ENCODE peak calls at places on chromosomes 5 and 9, in four cellular contexts. F is iPS DF 6.9, L is brain microvascular endothelial cell, D is IMR-90. M is an unnamed sample. For H3K36me3, the result is how much of the 10 kb centered on the place peaks cover.

GRCh38 chr5:13957032-13957645 is 12.7 kb upstream of the DNAH5 start:
- DNase-seq in L (peak), F (peak), D (peak), M (no peak)

GRCh38 chr5:168706655-168707069 is 127.5 kb upstream of the PANK3 start:
- DNase-seq in F (peak), D (peak), L (peak), M (no peak)

GRCh38 chr9:97528529-97529230 is 27.2 kb downstream of the TMOD1 start:
- DNase-seq in D (no peak), L (no peak), F (no peak), M (no peak)

GRCh38 chr9:116327702-116328440 is 174.3 kb downstream of the PAPPA start:
- DNase-seq in D (peak), L (no peak), F (no peak), M (no peak)

GRCh38 chr9:113622600-113623400 is 159.3 kb downstream of the RGS3 start:
- DNase-seq in F (peak), L (peak), D (peak), M (no peak)

GRCh38 chr5:67033893-67034605 is 162.6 kb downstream of the CD180 start:
- DNase-seq in D (no peak), F (no peak), L (no peak), M (no peak)

GRCh38 chr5:10301842-10302610 is 5.7 kb downstream of the CMBL start:
- DNase-seq in L (no peak), F (no peak), D (no peak), M (peak)

GRCh38 chr5:14286007-14286406 is 142.9 kb downstream of the TRIO start:
- DNase-seq in L (no peak), D (no peak), F (no peak), M (no peak)

GRCh38 chr9:17272510-17272909 is 137.7 kb downstream of the CNTLN start:
- DNase-seq in L (no peak), F (no peak), D (no peak), M (no peak)

GRCh38 chr5:179615203-179615602 is 8.3 kb downstream of the HNRNPH1 start:
- DNase-seq in L (no peak), D (peak), F (no peak), M (no peak)
- H3K36me3 ChIP-seq in L (half or more), D (half or more), F (under half), M (under half)

DNA sequence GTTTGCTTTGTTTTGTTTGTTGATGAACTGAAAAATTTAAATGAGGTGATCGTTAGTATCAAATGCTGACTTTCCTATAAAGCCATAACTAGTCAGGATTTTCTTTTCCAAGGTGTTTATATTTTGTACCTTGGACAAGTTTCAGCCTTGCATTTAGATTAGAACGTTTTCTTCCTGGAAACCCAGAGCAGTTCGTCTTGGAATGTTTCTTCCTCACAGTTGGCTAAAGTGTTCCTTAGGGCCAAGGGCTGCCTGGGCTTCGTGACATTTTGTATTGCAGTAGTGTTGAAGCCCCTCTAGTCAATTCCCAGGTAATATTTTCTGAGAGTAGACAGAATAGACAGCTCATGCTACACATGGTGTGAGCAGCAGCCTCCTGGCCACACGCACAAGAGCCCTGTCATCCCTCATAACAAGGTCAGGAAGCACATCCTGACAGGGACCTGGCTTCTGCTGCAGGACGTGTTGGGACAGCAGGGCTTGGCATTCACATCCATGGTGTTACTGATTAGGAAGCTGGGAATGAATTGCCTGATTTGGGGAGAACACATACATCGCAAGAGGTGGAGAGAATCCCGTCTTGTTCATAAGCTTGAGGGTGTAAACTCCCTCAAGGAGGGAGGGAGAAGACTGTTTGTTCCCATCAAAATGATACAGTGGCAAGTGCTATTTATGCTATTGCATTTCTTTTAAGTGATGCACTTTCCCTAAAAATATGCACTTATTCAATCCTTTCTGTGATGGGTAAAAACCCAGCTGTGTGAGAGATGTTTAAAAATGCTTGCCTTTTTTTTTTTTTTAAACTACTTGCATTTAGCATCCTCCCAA is 31.7 kb downstream of the FUBP3 start:
- DNase-seq in D (peak), F (no peak), L (no peak), M (no peak)
- H3K36me3 ChIP-seq in D (under half), F (under half), L (under half), M (under half)

DNA sequence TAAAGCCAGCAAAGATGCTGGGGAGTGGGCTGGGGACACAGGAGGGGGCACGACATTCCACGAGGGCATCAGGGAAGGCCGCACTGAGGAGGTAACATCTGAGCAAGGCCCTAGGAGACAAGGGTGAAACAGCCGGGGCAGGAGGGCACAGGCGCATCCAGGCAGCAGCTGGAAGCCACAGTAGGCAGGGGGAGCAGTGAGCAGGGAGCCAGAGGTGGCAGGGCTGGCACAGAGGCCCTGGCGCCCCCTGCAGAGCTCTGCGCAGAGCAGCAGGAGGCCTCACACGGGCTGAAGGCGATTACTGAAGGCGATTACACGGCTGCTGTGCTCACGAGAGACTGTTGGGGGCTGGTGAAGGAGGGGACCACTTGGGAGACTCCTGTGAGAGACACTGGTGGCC is 15.4 kb downstream of the LMAN2 start:
- DNase-seq in D (no peak), L (no peak), F (no peak), M (no peak)
- H3K36me3 ChIP-seq in D (half or more), L (half or more), F (under half), M (under half)

GRCh38 chr9:111588846-111589245 is 10.6 kb downstream of the PTGR1 start:
- DNase-seq in D (no peak), L (no peak), F (no peak), M (no peak)
- H3K36me3 ChIP-seq in D (under half), L (under half), F (under half), M (under half)